ENCODE peak calls at places on chromosomes 3 and 15, in seven cellular contexts. R is T-helper 1 cell, P is heart left ventricle, H is PC-9, X is brain microvascular endothelial cell, S is left ventricle myocardium inferior, I is posterior cingulate gyrus. T is an unnamed sample.

GRCh38 chr3:72938471-72939265 is 50.8 kb downstream of the GXYLT2 start:
- DNase-seq in R (no peak), P (peak), H (peak), X (peak), S (peak), I (peak), T (no peak)

GRCh38 chr15:63052961-63053698 is 10.6 kb downstream of the TPM1 start:
- DNase-seq in R (no peak), P (peak), H (no peak), X (no peak), S (peak), I (no peak), T (no peak)

GRCh38 chr3:9800529-9800928 is 7.6 kb downstream of the ARPC4 start:
- DNase-seq in R (no peak), P (no peak), H (no peak), X (no peak), S (no peak), I (no peak), T (no peak)

GRCh38 chr15:91517491-91518200 is 335.9 kb upstream of the SLCO3A1 start:
- DNase-seq in R (no peak), P (no peak), H (no peak), X (peak), S (no peak), I (no peak), T (no peak)

GRCh38 chr15:48385431-48385830 is 54.2 kb downstream of the DUT start:
- DNase-seq in R (no peak), P (no peak), H (no peak), X (peak), S (no peak), I (no peak), T (no peak)

GRCh38 chr15:39666671-39667070 is 85.8 kb downstream of the THBS1 start:
- DNase-seq in R (no peak), P (no peak), H (no peak), X (peak), S (no peak), I (no peak), T (no peak)

GRCh38 chr3:82276992-82277391 is 515.5 kb upstream of the GBE1 start:
- DNase-seq in R (no peak), P (no peak), H (no peak), X (no peak), S (no peak), I (no peak), T (no peak)

GRCh38 chr3:122092460-122093165 is 37.5 kb downstream of the CD86 start:
- DNase-seq in R (no peak), P (no peak), H (no peak), X (peak), S (peak), I (no peak), T (no peak)

GRCh38 chr3:16300881-16301359 is 35.9 kb downstream of the OXNAD1 start:
- DNase-seq in R (no peak), P (no peak), H (no peak), X (no peak), S (no peak), I (no peak), T (no peak)

T was measured in substantia nigra.